ENCODE peak calls at places on chromosomes 1 and 21, in nine cellular contexts. L, A, C, D, B, Z, N, S and G are unnamed samples.

GRCh38 chr1:201734776-201735175 is 94.2 kb upstream of the IPO9 start:
- DNase-seq in Z (no peak), L (no peak), B (no peak), A (no peak), C (no peak), S (no peak), N (no peak), D (no peak), G (no peak)

GRCh38 chr1:100130552-100131077 is 2.1 kb downstream of the SASS6 start:
- DNase-seq in N (no peak), C (no peak), Z (no peak), L (no peak), D (no peak), A (no peak), B (no peak), S (no peak), G (no peak)

GRCh38 chr1:245704765-245705164 is 550.0 kb downstream of the KIF26B start:
- DNase-seq in Z (peak), S (no peak), N (no peak), B (no peak), C (no peak), D (peak), L (no peak), A (no peak), G (no peak)

GRCh38 chr1:87399264-87399663 is 70.6 kb downstream of the LMO4 start:
- DNase-seq in A (no peak), C (no peak), B (no peak), N (no peak), S (no peak), Z (no peak), D (peak), L (no peak), G (no peak)

GRCh38 chr1:3907031-3907534 is 7.0 kb upstream of the C1orf174 start:
- DNase-seq in Z (no peak), C (no peak), L (peak), D (no peak), B (no peak), N (no peak), A (peak), S (peak), G (no peak)

GRCh38 chr1:203557390-203557789 is 63.4 kb downstream of the OPTC start:
- DNase-seq in Z (peak), S (peak), N (peak), C (peak), L (no peak), D (peak), B (no peak), A (no peak), G (no peak)

GRCh38 chr1:110076789-110077500 is 6.5 kb upstream of the ALX3 start:
- DNase-seq in D (no peak), Z (no peak), A (no peak), C (no peak), L (no peak), S (no peak), B (no peak), N (no peak), G (no peak)

GRCh38 chr1:80047791-80048190 is 1041.3 kb upstream of the ADGRL4 start:
- DNase-seq in L (no peak), S (no peak), N (no peak), Z (peak), D (peak), B (no peak), C (no peak), A (no peak), G (no peak)

GRCh38 chr1:24558455-24558854 is 2.6 kb downstream of the NCMAP start:
- DNase-seq in D (no peak), C (no peak), L (no peak), B (no peak), S (peak), N (no peak), Z (no peak), A (peak), G (no peak)

GRCh38 chr1:46547481-46548383 is 3.7 kb downstream of the KNCN start:
- DNase-seq in B (no peak), C (no peak), N (no peak), L (peak), A (no peak), D (peak), S (no peak), Z (peak), G (no peak)

GRCh38 chr21:32046191-32046590 is 173.4 kb downstream of the HUNK start:
- DNase-seq in S (no peak), A (no peak), Z (no peak), B (no peak), D (no peak), L (no peak), N (no peak), C (no peak), G (no peak)

GRCh38 chr1:115112496-115113375 is 23.4 kb upstream of the TSPAN2 start:
- DNase-seq in Z (no peak), B (no peak), N (peak), L (peak), C (no peak), A (peak), D (no peak), S (no peak), G (peak)

GRCh38 chr1:242449211-242449610 is 75.3 kb downstream of the PLD5 start:
- DNase-seq in Z (no peak), A (no peak), C (no peak), S (no peak), B (no peak), N (no peak), L (no peak), D (no peak), G (no peak)

GRCh38 chr1:47181955-47182680 is 7.7 kb downstream of the PDZK1IP1 start:
- DNase-seq in S (no peak), B (no peak), D (peak), C (no peak), L (no peak), Z (peak), N (no peak), A (no peak), G (no peak)

GRCh38 chr1:206415913-206416312 is 54.4 kb upstream of the IKBKE start:
- DNase-seq in C (no peak), A (no peak), Z (no peak), L (no peak), S (no peak), D (peak), B (no peak), N (no peak), G (no peak)

GRCh38 chr1:182337736-182338571 is 53.6 kb downstream of the GLUL start:
- DNase-seq in B (no peak), D (no peak), S (no peak), C (peak), A (no peak), Z (no peak), L (no peak), N (peak), G (no peak)

GRCh38 chr1:38014724-38015424 is 2.3 kb downstream of the UTP11 start:
- DNase-seq in B (no peak), Z (no peak), N (peak), D (no peak), L (no peak), S (no peak), C (peak), A (peak), G (no peak)

GRCh38 chr21:37710555-37711293 is 205.5 kb downstream of the KCNJ6 start:
- DNase-seq in B (no peak), S (peak), N (no peak), A (no peak), D (no peak), C (peak), Z (peak), L (no peak), G (no peak)

GRCh38 chr1:27203946-27204345 is 30.5 kb upstream of the WDTC1 start:
- DNase-seq in Z (no peak), L (no peak), B (no peak), D (peak), S (no peak), C (no peak), A (no peak), N (no peak), G (no peak)

GRCh38 chr1:110430366-110430765 is 20.6 kb upstream of the PROK1 start:
- DNase-seq in C (no peak), D (no peak), Z (no peak), B (no peak), N (no peak), S (peak), A (no peak), L (peak), G (no peak)

GRCh38 chr21:36630485-36631206 is 68.3 kb upstream of the SIM2 start:
- DNase-seq in N (peak), D (peak), Z (peak), A (peak), C (peak), S (no peak), L (peak), B (no peak), G (peak)

GRCh38 chr1:116663821-116664220 is 3.7 kb downstream of the IGSF3 start:
- DNase-seq in D (no peak), S (no peak), B (no peak), C (no peak), L (no peak), Z (no peak), A (no peak), N (no peak), G (no peak)

GRCh38 chr1:5744342-5744741 is 247.9 kb downstream of the NPHP4 start:
- DNase-seq in B (no peak), S (no peak), L (no peak), C (no peak), A (peak), D (no peak), Z (no peak), N (no peak), G (no peak)

GRCh38 chr21:33020558-33021100 is 5.1 kb upstream of the OLIG2 start:
- DNase-seq in Z (no peak), S (no peak), C (no peak), N (no peak), B (no peak), L (no peak), D (no peak), A (no peak), G (no peak)

GRCh38 chr1:14767075-14767474 is 168.6 kb downstream of the KAZN start:
- DNase-seq in L (no peak), B (no peak), N (no peak), D (no peak), A (no peak), Z (no peak), C (no peak), S (no peak), G (no peak)

GRCh38 chr1:198416276-198416675 is 124.2 kb downstream of the ATP6V1G3 start:
- DNase-seq in B (no peak), D (peak), S (no peak), N (no peak), Z (peak), C (no peak), A (no peak), L (no peak), G (no peak)

GRCh38 chr1:156929596-156930238 is 9.3 kb downstream of the LRRC71 start:
- DNase-seq in Z (no peak), S (no peak), D (no peak), C (no peak), N (no peak), L (no peak), B (no peak), A (no peak), G (no peak)

GRCh38 chr1:246427611-246428010 is 79.5 kb downstream of the SMYD3 start:
- DNase-seq in D (peak), L (no peak), Z (no peak), N (no peak), S (no peak), A (no peak), C (no peak), B (no peak), G (no peak)

DNA sequence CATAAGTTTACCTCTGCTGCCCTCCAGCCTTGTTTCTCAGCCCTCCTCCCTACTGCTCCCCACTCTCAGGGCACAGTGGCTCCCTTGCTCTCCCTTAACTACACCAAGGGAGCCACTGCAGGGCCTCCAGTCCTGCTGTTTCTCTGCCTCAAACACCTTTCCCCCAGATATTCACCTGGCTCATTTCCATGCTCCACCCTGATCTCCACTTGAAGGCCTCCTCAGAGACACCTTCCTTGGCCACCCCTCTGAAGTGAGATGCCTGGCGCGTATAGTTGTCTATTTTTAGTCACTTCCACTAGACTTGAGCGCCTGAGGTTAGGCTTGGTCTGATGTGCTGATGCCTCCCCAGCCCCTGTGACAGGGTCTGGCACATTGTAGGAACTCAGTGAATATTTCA is 34.9 kb downstream of the SEC16B start:
- DNase-seq in A (no peak), N (no peak), B (no peak), S (no peak), L (no peak), D (no peak), C (no peak), Z (no peak), G (no peak)
- H3K4me3 ChIP-seq in A (no peak), N (no peak), B (no peak), S (no peak), L (no peak), D (no peak), C (no peak), Z (no peak), G (no peak)

GRCh38 chr1:211752317-211752716 is 76.9 kb upstream of the NEK2 start:
- DNase-seq in B (no peak), L (no peak), N (no peak), Z (no peak), S (no peak), C (no peak), D (no peak), A (no peak), G (no peak)
- H3K27ac ChIP-seq in B (no peak), L (no peak), N (peak), Z (no peak), S (no peak), C (no peak), D (no peak), A (no peak), G (no peak)

GRCh38 chr21:45632165-45632896 is 11.2 kb upstream of the PCBP3 start:
- DNase-seq in N (no peak), C (no peak), Z (no peak), A (no peak), B (no peak), L (no peak), S (no peak), D (no peak), G (no peak)

GRCh38 chr21:45635271-45636151 is 8.0 kb upstream of the PCBP3 start:
- DNase-seq in D (no peak), C (no peak), L (no peak), N (no peak), Z (no peak), A (no peak), S (no peak), B (no peak), G (no peak)

GRCh38 chr21:45632897-45633260 is 10.6 kb upstream of the PCBP3 start:
- DNase-seq in B (no peak), S (no peak), A (no peak), Z (no peak), L (no peak), N (no peak), D (no peak), C (no peak), G (no peak)

GRCh38 chr21:45636459-45636858 is 7.1 kb upstream of the PCBP3 start:
- DNase-seq in N (no peak), D (no peak), S (no peak), C (no peak), B (no peak), A (no peak), L (no peak), Z (no peak), G (no peak)

GRCh38 chr21:45634511-45635183 is 8.9 kb upstream of the PCBP3 start:
- DNase-seq in C (no peak), A (no peak), N (no peak), L (no peak), B (no peak), D (peak), Z (peak), S (no peak), G (no peak)
- H3K4me3 ChIP-seq in C (no peak), A (no peak), N (no peak), L (no peak), B (no peak), D (no peak), Z (no peak), S (no peak), G (no peak)

GRCh38 chr1:227424159-227424680 is 105.9 kb upstream of the CDC42BPA start:
- DNase-seq in D (no peak), A (no peak), L (no peak), N (no peak), S (no peak), B (no peak), C (no peak), Z (no peak), G (no peak)
- H3K27ac ChIP-seq in D (no peak), A (no peak), L (no peak), N (no peak), S (peak), B (no peak), C (no peak), Z (no peak), G (no peak)

DNA sequence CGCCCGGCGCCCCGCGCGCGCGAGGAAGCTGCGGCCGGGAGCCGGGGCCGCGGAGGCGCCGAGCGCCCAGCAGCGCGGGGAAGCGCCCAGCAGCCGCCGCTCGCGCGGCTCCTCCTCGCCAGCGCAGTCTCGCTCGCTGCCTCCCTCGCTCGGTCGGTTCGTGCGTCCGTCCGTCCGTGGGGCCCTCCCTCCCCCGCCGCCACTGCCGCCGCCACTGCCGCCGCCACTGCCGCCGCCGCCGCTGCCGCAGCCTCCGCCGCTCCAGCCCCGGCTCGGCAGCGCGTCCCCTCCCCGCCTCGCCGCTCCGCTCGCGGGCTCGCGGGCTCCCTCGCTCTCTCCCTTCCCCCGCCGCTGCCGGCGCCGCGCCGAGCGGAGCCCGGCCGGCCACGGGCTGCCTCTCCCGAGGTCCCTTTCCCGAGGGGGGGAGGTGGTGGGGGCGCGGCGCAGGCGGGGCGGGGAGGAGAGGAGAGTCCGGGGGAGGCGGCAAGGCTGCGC is at the start of gene KCND3:
- DNase-seq in L (no peak), D (peak), S (no peak), N (peak), A (peak), C (no peak), B (no peak), Z (no peak), G (peak)
- H3K4me3 ChIP-seq in L (peak), D (no peak), S (peak), N (no peak), A (peak), C (peak), B (peak), Z (peak), G (peak)

GRCh38 chr1:236808005-236808404 is 12.9 kb downstream of the MTR start:
- DNase-seq in S (no peak), N (no peak), C (no peak), L (no peak), B (no peak), Z (no peak), A (no peak), D (peak), G (no peak)
- H3K27ac ChIP-seq in S (no peak), N (no peak), C (peak), L (no peak), B (no peak), Z (no peak), A (no peak), D (no peak), G (peak)

DNA sequence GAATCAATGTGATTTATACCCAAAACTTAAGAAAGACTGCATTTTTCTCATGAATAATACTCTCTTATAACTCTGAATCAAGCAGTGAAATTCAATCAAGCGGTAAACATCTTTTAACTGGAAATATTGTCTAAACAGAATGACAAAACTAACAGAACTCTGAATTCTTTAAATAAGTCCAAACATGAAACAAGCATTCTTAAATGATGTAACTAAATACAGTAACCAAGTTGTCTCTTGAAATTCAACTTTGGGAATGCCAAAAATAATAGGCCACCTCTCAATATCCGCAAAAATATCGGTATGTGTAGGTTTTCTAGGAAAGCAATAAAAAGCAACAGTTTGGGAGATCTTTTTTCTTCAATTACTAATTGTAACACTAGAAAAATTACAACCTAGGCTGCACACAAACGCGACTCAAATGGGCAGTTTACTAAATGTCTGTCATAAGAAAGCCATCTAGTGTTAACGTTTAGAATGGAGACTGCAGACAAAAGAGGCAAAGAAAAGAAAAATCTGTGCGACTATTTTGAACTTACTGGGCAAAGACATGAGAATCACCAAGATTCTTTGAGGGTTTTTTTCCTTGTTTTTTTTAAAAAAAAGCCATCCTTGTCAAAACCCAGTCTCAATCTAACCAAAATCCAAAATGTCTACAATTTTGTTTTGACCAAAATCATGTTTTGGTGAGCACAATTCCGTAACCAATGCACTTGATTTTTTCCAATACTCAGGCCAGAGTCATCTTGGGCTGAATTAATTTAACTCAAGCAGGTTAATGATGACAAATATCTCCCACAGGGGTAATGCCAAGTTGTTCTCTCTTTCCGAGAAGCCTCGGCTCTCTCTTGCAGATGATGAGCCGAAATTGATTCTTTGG is 1.4 kb downstream of the SIPA1L2 start:
- DNase-seq in D (peak), S (no peak), L (no peak), B (no peak), A (no peak), Z (no peak), C (no peak), N (no peak), G (no peak)
- H3K4me3 ChIP-seq in D (peak), S (peak), L (peak), B (peak), A (peak), Z (peak), C (peak), N (no peak), G (peak)

GRCh38 chr1:112696578-112697320 is 10.2 kb downstream of the RHOC start:
- DNase-seq in S (no peak), L (no peak), Z (no peak), D (no peak), A (no peak), B (no peak), N (no peak), C (no peak), G (no peak)
- H3K27ac ChIP-seq in S (no peak), L (no peak), Z (no peak), D (no peak), A (no peak), B (no peak), N (no peak), C (no peak), G (no peak)

DNA sequence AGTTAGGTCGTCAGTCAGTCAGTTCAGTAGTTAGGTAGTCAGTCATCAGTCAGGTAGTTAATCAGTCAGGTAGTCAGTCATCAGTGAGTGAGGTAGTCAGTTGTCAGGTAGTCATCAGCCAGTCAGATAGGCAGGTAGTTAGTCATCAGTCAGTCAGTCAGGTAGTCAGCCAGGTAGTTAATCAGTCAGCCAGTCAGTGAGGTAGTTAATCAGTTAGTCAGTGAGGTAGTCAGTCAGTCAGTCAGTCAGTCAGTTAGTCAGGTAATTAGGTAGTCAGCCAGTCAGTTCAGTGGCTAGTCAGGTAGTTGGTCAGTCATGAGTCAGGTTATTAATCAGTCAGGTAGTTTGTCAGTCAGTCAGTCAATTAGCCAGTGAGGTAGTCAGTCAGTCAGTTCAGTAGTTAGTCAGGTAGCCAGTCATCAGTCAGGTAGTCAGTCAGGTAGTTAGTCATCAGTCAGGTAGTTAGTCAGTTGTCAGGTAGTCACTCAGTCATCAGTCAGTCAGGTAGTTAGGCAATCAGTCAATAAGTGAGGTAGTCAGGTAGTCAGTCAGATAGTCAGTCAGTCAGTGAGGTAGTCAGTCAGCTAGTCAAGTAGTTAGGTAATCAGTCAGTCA is 16.3 kb downstream of the KRTAP10-1 start:
- DNase-seq in L (no peak), A (no peak), C (no peak), S (no peak), N (no peak), D (no peak), B (no peak), Z (no peak), G (no peak)
- H3K4me3 ChIP-seq in L (no peak), A (no peak), C (no peak), S (no peak), N (no peak), D (no peak), B (no peak), Z (no peak), G (no peak)